ENCODE peak calls at places on chromosomes 5 and 9, in ten cellular contexts. V is SK-N-SH; Z is tibial nerve; O is ovary; E is cardiac fibroblast; J is AG10803; G is CD8-positive, alpha-beta T cell; A is fibroblast of lung; I is Panc1; P is heart left ventricle. N is an unnamed sample.

GRCh38 chr9:103371152-103371551 is 376.0 kb downstream of the CYLC2 start:
- DNase-seq in V (no peak), G (no peak), P (no peak), A (no peak), I (no peak), E (no peak), J (no peak), Z (no peak), O (no peak), N (no peak)

GRCh38 chr9:123232332-123232731 is 36.1 kb downstream of the STRBP start:
- DNase-seq in J (no peak), O (no peak), P (no peak), G (no peak), E (no peak), V (no peak), I (no peak), Z (no peak), A (no peak), N (no peak)

GRCh38 chr9:134135343-134136116 is at the start of gene WDR5:
- DNase-seq in P (peak; percentile 96), J (peak; percentile 84), V (peak; percentile 100), G (peak; percentile 94), Z (peak; percentile 82), E (peak; percentile 90), O (peak; percentile 92), A (peak; percentile 91), I (peak; percentile 33), N (peak; percentile 100)

GRCh38 chr9:137116728-137117127 is 2.2 kb upstream of the DPP7 start:
- DNase-seq in E (no peak), J (no peak), P (no peak), Z (no peak), A (no peak), G (no peak), V (no peak), O (no peak), I (no peak), N (no peak)

GRCh38 chr5:167899490-167899889 is 392.0 kb upstream of the WWC1 start:
- DNase-seq in E (peak; percentile 37), G (no peak), Z (no peak), V (no peak), O (no peak), I (no peak), A (peak; percentile 13), P (no peak), J (peak; percentile 57), N (no peak)

GRCh38 chr5:127802477-127802865 is 99.3 kb downstream of the CCDC192 start:
- DNase-seq in G (no peak), E (peak; percentile 45), V (no peak), Z (no peak), I (no peak), P (no peak), A (peak; percentile 20), O (no peak), J (peak; percentile 13), N (no peak)

GRCh38 chr5:111757582-111758283 is 739 bp upstream of the NREP start:
- DNase-seq in A (peak; percentile 97), O (peak; percentile 87), P (peak; percentile 97), G (peak; percentile 81), Z (peak; percentile 68), I (no peak), J (peak; percentile 97), V (peak; percentile 91), E (peak; percentile 96), N (peak; percentile 94)

GRCh38 chr5:77167695-77168111 is 42.8 kb upstream of the PDE8B start:
- DNase-seq in V (no peak), O (peak; percentile 24), G (no peak), A (peak; percentile 88), Z (no peak), I (no peak), P (no peak), E (peak; percentile 89), J (peak; percentile 86), N (peak; percentile 92)

GRCh38 chr5:81233080-81233634 is at the start of gene CKMT2:
- DNase-seq in O (peak; percentile 91), I (no peak), Z (peak; percentile 33), E (peak; percentile 30), J (peak; percentile 23), V (no peak), G (no peak), A (peak; percentile 34), P (peak; percentile 95), N (no peak)

GRCh38 chr5:100762163-100762562 is 140.9 kb downstream of the ST8SIA4 start:
- DNase-seq in E (peak; percentile 7), Z (no peak), P (no peak), V (no peak), I (no peak), A (peak; percentile 21), J (no peak), O (no peak), G (no peak), N (no peak)

GRCh38 chr9:114272739-114273431 is 50.0 kb upstream of the ORM1 start:
- DNase-seq in I (no peak), V (no peak), G (no peak), A (no peak), E (no peak), O (peak; percentile 11), J (no peak), Z (no peak), P (no peak), N (peak; percentile 54)

DNA sequence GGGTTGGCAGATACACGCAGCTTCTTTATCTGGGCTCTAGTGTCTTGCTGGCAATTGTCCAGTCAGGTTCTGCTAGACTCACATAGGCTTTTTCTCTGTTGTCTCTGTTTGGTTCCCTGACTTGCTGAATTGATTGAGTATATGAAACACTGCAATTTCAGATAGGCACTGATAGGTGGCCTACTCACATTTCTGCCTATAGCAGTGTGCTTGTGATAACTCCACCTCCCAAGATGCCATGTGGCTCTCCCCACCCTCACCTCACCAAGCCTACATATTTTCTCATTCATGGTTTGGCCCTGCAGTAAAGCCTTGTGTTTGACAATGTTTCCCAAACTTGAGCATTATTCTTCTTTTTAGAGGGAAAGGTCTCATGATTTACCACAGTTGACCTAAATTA is 52.6 kb downstream of the AOPEP start:
- DNase-seq in J (no peak), V (no peak), O (no peak), A (no peak), I (no peak), P (no peak), Z (no peak), E (no peak), G (no peak), N (peak; percentile 39)
- TF ChIP-seq CTCF in J (no peak), V (no peak), O (no peak), A (no peak), I (no peak), P (no peak), Z (no peak), E (no peak), G (no peak), N (no peak)

DNA sequence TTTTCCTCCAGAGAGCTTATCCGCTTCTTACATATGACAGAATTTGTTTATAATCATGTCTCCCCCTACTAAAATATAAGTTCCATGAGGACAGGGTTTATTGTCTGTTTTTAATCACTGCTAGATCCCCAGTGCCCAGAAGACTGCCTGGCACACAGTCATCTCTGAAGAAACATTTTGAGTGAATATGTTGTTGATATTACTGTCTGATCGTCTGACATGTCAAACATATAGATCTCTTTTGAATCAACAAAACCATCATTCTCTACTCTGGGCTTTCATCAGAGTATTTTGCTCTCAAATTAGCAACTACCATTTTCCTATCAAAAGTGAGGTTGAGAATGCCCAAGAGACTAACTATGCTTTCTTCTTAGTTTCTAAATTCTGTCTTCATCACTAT is 67.3 kb upstream of the SHISAL2B start:
- DNase-seq in V (no peak), E (no peak), O (no peak), A (no peak), G (no peak), I (no peak), J (no peak), Z (no peak), P (no peak), N (no peak)
- TF ChIP-seq CTCF in V (no peak), E (no peak), O (no peak), A (no peak), G (no peak), I (no peak), J (no peak), Z (no peak), P (no peak), N (no peak)

GRCh38 chr5:6943197-6943596 is 230.0 kb downstream of the TENT4A start:
- DNase-seq in Z (no peak), P (no peak), J (no peak), O (no peak), G (no peak), A (no peak), V (no peak), E (no peak), I (no peak), N (no peak)
- TF ChIP-seq CTCF in Z (no peak), P (no peak), J (no peak), O (no peak), G (no peak), A (no peak), V (no peak), E (no peak), I (no peak), N (no peak)

DNA sequence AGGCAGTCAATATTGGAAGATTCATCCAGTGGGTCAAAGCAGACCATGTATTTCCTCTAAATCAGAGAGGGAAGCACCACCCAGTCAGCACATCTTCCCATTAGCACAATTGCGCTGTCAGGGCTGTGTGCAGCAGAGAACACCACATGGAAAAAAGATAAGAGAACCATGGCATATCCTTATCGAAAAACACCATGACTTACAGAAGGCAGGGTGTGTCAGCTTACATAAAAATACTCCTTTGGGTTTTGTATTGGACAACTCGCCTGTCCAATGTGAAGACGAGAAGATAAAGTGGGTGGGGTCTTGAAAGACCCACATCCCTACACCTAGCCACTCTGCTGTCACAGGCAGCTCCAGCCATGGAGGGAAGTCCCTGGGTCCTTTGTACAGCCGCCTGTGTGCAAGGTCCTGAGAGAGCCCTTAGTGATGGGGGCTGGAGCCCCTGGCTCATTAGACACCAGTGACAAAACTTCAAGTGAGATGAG is 71.9 kb upstream of the SPATA31E1 start:
- DNase-seq in P (no peak), I (no peak), A (no peak), J (no peak), E (no peak), V (no peak), Z (no peak), O (no peak), G (no peak), N (no peak)
- TF ChIP-seq CTCF in P (no peak), I (no peak), A (no peak), J (no peak), E (no peak), V (no peak), Z (no peak), O (no peak), G (no peak), N (no peak)

GRCh38 chr5:25119654-25120053 is 474.9 kb upstream of the CDH10 start:
- DNase-seq in V (peak; percentile 29), E (peak; percentile 25), J (peak; percentile 2), Z (no peak), I (no peak), O (no peak), P (no peak), A (peak; percentile 5), G (no peak), N (peak; percentile 34)
- TF ChIP-seq CTCF in V (peak; percentile 64), E (peak; percentile 27), J (peak; percentile 26), Z (no peak), I (peak; percentile 48), O (no peak), P (no peak), A (peak; percentile 23), G (no peak), N (peak; percentile 5)

GRCh38 chr5:14818931-14819790 is 52.4 kb downstream of the ANKH start:
- DNase-seq in V (no peak), J (peak; percentile 16), P (no peak), G (no peak), O (no peak), I (no peak), Z (no peak), E (peak; percentile 37), A (no peak), N (no peak)
- TF ChIP-seq CTCF in V (no peak), J (no peak), P (no peak), G (no peak), O (no peak), I (no peak), Z (no peak), E (no peak), A (no peak), N (no peak)